ENCODE peak calls at places on chromosomes 6 and 20, in six cellular contexts. W is NCI-H1105 treated with DMSO at 0.1 percent for 48 hours; A is HS-5; D is HT1080; K is effector CD4-positive, alpha-beta T cell; Z is fibroblast of the aortic adventitia. J is an unnamed sample.

GRCh38 chr20:23449400-23449799 is 3.3 kb downstream of the CST11 start:
- DNase-seq in W (no peak), A (no peak), D (peak), K (no peak), Z (no peak), J (no peak)

GRCh38 chr20:19070036-19070435 is 142.4 kb upstream of the SLC24A3 start:
- DNase-seq in W (no peak), A (no peak), D (no peak), K (no peak), Z (no peak), J (no peak)

GRCh38 chr20:62922451-62922921 is 3.8 kb downstream of the DIDO1 start:
- DNase-seq in W (no peak), A (no peak), D (no peak), K (peak), Z (no peak), J (no peak)

GRCh38 chr6:32973934-32974333 is 5.5 kb downstream of the BRD2 start:
- DNase-seq in W (peak), A (no peak), D (peak), K (no peak), Z (peak), J (no peak)

GRCh38 chr6:168157272-168158007 is 78.4 kb upstream of the FRMD1 start:
- DNase-seq in W (no peak), A (no peak), D (peak), K (no peak), Z (peak), J (peak)

GRCh38 chr6:88086792-88087191 is 39.2 kb downstream of the SPACA1 start:
- DNase-seq in W (no peak), A (no peak), D (no peak), K (no peak), Z (no peak), J (no peak)

GRCh38 chr6:158978752-158979151 is 21.2 kb downstream of the RSPH3 start:
- DNase-seq in W (no peak), A (peak), D (peak), K (no peak), Z (peak), J (no peak)

GRCh38 chr20:19964289-19965263 is 52.6 kb upstream of the NAA20 start:
- DNase-seq in W (no peak), A (peak), D (peak), K (no peak), Z (peak), J (no peak)

GRCh38 chr20:17809714-17810631 is 110.2 kb downstream of the BANF2 start:
- DNase-seq in W (no peak), A (peak), D (no peak), K (no peak), Z (peak), J (no peak)

GRCh38 chr20:59611286-59611685 is 6.9 kb downstream of the PHACTR3 start:
- DNase-seq in W (no peak), A (no peak), D (no peak), K (no peak), Z (no peak), J (peak)